ENCODE peak calls at places on chromosome 9, in five cellular contexts. K is psoas muscle, T is HCT116, D is heart right ventricle, W is non-pigmented ciliary epithelial cell. N is an unnamed sample.

GRCh38 chr9:125797857-125798399 is 50.8 kb downstream of the PBX3 start:
- DNase-seq in W (no peak), D (no peak), K (no peak), T (no peak), N (no peak)

GRCh38 chr9:131661954-131662621 is 77.8 kb downstream of the RAPGEF1 start:
- DNase-seq in W (no peak), K (no peak), T (no peak), D (no peak), N (no peak)

GRCh38 chr9:121242219-121242954 is 25.6 kb upstream of the GSN start:
- DNase-seq in K (no peak), W (no peak), D (no peak), T (no peak), N (no peak)

GRCh38 chr9:137318565-137318964 is 16.5 kb upstream of the NRARP start:
- DNase-seq in D (no peak), T (no peak), K (no peak), W (no peak), N (no peak)

GRCh38 chr9:137313956-137314560 is 12.0 kb upstream of the NRARP start:
- DNase-seq in D (no peak), K (no peak), W (no peak), T (no peak), N (no peak)

GRCh38 chr9:72305102-72305546 is 59.9 kb downstream of the ZFAND5 start:
- DNase-seq in K (peak), D (peak), W (peak), T (peak), N (peak)

GRCh38 chr9:108416321-108416720 is 439.5 kb downstream of the ACTL7B start:
- DNase-seq in W (no peak), T (peak), D (no peak), K (no peak), N (no peak)

GRCh38 chr9:98108540-98109031 is 10.4 kb downstream of the TRIM14 start:
- DNase-seq in W (no peak), K (no peak), T (no peak), D (no peak), N (no peak)

GRCh38 chr9:107751522-107752235 is 262.1 kb upstream of the KLF4 start:
- DNase-seq in W (no peak), D (no peak), K (peak), T (peak), N (peak)

GRCh38 chr9:133813749-133814585 is 75.8 kb upstream of the SARDH start:
- DNase-seq in K (peak), T (no peak), W (no peak), D (peak), N (no peak)

GRCh38 chr9:133188006-133188842 is 20.8 kb downstream of the OBP2B start:
- DNase-seq in T (peak), W (no peak), D (no peak), K (no peak), N (no peak)

GRCh38 chr9:94167055-94167346 is 82.7 kb downstream of the PTPDC1 start:
- DNase-seq in K (no peak), T (no peak), D (no peak), W (no peak), N (no peak)

GRCh38 chr9:14352549-14352948 is 38.6 kb upstream of the NFIB start:
- DNase-seq in W (no peak), K (no peak), T (no peak), D (no peak), N (no peak)

GRCh38 chr9:35448511-35448910 is 41.4 kb upstream of the RUSC2 start:
- DNase-seq in D (no peak), W (no peak), K (no peak), T (no peak), N (no peak)

N was measured in gastrocnemius medialis.